ENCODE peak calls at places on chromosome 4, in eight cellular contexts. W is tibial artery, T is osteocyte, S is HCEC 1CT, U is cardiac muscle cell, R is GM20000, D is fibroblast of mammary gland, Y is cerebellum. B is an unnamed sample.

GRCh38 chr4:73676881-73677323 is 56.7 kb upstream of the RASSF6 start:
- DNase-seq in W (no peak), T (no peak), S (peak; percentile 40), U (peak; percentile 29), R (no peak), D (peak; percentile 59), Y (no peak), B (no peak)

GRCh38 chr4:186266699-186267467 is 894 bp downstream of the F11 start:
- DNase-seq in W (no peak), T (no peak), S (no peak), U (peak; percentile 47), R (no peak), D (no peak), Y (no peak), B (no peak)

GRCh38 chr4:126748736-126749135 is 884.0 kb upstream of the INTU start:
- DNase-seq in W (no peak), T (no peak), S (peak; percentile 51), U (no peak), R (no peak), D (peak; percentile 80), Y (no peak), B (no peak)

GRCh38 chr4:187617117-187617516 is 378.5 kb upstream of the ZFP42 start:
- DNase-seq in W (no peak), T (no peak), S (no peak), U (peak; percentile 38), R (no peak), D (peak; percentile 10), Y (no peak), B (no peak)

GRCh38 chr4:81963506-81964020 is 410.2 kb downstream of the HNRNPD start:
- DNase-seq in W (no peak), T (no peak), S (no peak), U (no peak), R (no peak), D (no peak), Y (no peak), B (no peak)

GRCh38 chr4:36208884-36209473 is 35.3 kb downstream of the ARAP2 start:
- DNase-seq in W (no peak), T (no peak), S (no peak), U (no peak), R (peak; percentile 21), D (no peak), Y (no peak), B (no peak)

GRCh38 chr4:110510955-110511544 is 35.1 kb downstream of the ENPEP start:
- DNase-seq in W (no peak), T (no peak), S (peak; percentile 40), U (peak; percentile 76), R (peak; percentile 34), D (peak; percentile 75), Y (peak; percentile 35), B (peak; percentile 59)

GRCh38 chr4:146450524-146450923 is 71.2 kb downstream of the SLC10A7 start:
- DNase-seq in W (no peak), T (no peak), S (no peak), U (peak; percentile 8), R (peak; percentile 49), D (no peak), Y (no peak), B (no peak)

GRCh38 chr4:3834186-3834920 is 68.2 kb downstream of the ADRA2C start:
- DNase-seq in W (no peak), T (no peak), S (no peak), U (no peak), R (no peak), D (no peak), Y (no peak), B (no peak)

GRCh38 chr4:130359537-130359936 is 1263.6 kb downstream of the C4orf33 start:
- DNase-seq in W (no peak), T (no peak), S (peak; percentile 27), U (peak; percentile 64), R (no peak), D (peak; percentile 58), Y (no peak), B (peak; percentile 16)

GRCh38 chr4:7016086-7016485 is 27.1 kb upstream of the TADA2B start:
- DNase-seq in W (no peak), T (no peak), S (no peak), U (no peak), R (no peak), D (no peak), Y (no peak), B (no peak)

GRCh38 chr4:183987529-183987946 is 82.4 kb downstream of the STOX2 start:
- DNase-seq in W (peak; percentile 37), T (no peak), S (peak; percentile 5), U (peak; percentile 89), R (no peak), D (peak; percentile 77), Y (peak; percentile 45), B (no peak)